ENCODE peak calls at places on chromosome 22, in ten cellular contexts. One of them, this sample, is unnamed.

GRCh38 chr22:48753752-48754517 is 1073.7 kb downstream of the BRD1 start:
- DNase-seq in stomach: peak
- DNase-seq in transverse colon: no peak
- DNase-seq in H1: no peak
- DNase-seq in spleen: no peak
- DNase-seq in GM12878: no peak
- DNase-seq in upper lobe of left lung: peak
- DNase-seq in K562: no peak
- DNase-seq in GM12891: no peak
- DNase-seq in HCT116: no peak
- DNase-seq in this sample: peak

GRCh38 chr22:45337536-45337935 is 27.8 kb downstream of the FAM118A start:
- DNase-seq in H1: no peak
- DNase-seq in spleen: no peak
- DNase-seq in stomach: no peak
- DNase-seq in GM12891: no peak
- DNase-seq in transverse colon: no peak
- DNase-seq in GM12878: no peak
- DNase-seq in K562: no peak
- DNase-seq in HCT116: no peak
- DNase-seq in upper lobe of left lung: no peak
- DNase-seq in this sample: no peak

GRCh38 chr22:41910599-41911291 is 4.1 kb downstream of the SHISA8 start:
- DNase-seq in GM12878: no peak
- DNase-seq in upper lobe of left lung: peak
- DNase-seq in transverse colon: no peak
- DNase-seq in stomach: peak
- DNase-seq in H1: no peak
- DNase-seq in GM12891: no peak
- DNase-seq in spleen: no peak
- DNase-seq in HCT116: no peak
- DNase-seq in K562: no peak
- DNase-seq in this sample: no peak

GRCh38 chr22:42134033-42135020 is 3.7 kb upstream of the CYP2D6 start:
- DNase-seq in transverse colon: no peak
- DNase-seq in K562: no peak
- DNase-seq in H1: no peak
- DNase-seq in upper lobe of left lung: no peak
- DNase-seq in stomach: no peak
- DNase-seq in spleen: no peak
- DNase-seq in GM12878: no peak
- DNase-seq in GM12891: no peak
- DNase-seq in HCT116: no peak
- DNase-seq in this sample: no peak

GRCh38 chr22:23376256-23376655 is 195.9 kb downstream of the BCR start:
- DNase-seq in GM12891: peak
- DNase-seq in H1: peak
- DNase-seq in K562: peak
- DNase-seq in transverse colon: peak
- DNase-seq in GM12878: peak
- DNase-seq in spleen: no peak
- DNase-seq in upper lobe of left lung: no peak
- DNase-seq in stomach: no peak
- DNase-seq in HCT116: peak
- DNase-seq in this sample: peak

GRCh38 chr22:44758354-44758969 is 6.1 kb downstream of the ARHGAP8 start:
- DNase-seq in H1: no peak
- DNase-seq in upper lobe of left lung: no peak
- DNase-seq in K562: no peak
- DNase-seq in transverse colon: no peak
- DNase-seq in spleen: peak
- DNase-seq in GM12878: no peak
- DNase-seq in GM12891: no peak
- DNase-seq in stomach: no peak
- DNase-seq in HCT116: no peak
- DNase-seq in this sample: no peak

GRCh38 chr22:46114518-46115387 is 35.6 kb upstream of the PPARA start:
- DNase-seq in spleen: no peak
- DNase-seq in HCT116: no peak
- DNase-seq in GM12891: no peak
- DNase-seq in GM12878: no peak
- DNase-seq in stomach: no peak
- DNase-seq in H1: no peak
- DNase-seq in upper lobe of left lung: peak
- DNase-seq in transverse colon: no peak
- DNase-seq in K562: no peak
- DNase-seq in this sample: no peak

GRCh38 chr22:30286813-30287625 is 2.3 kb downstream of the CASTOR1 start:
- DNase-seq in spleen: peak
- DNase-seq in H1: peak
- DNase-seq in K562: peak
- DNase-seq in GM12891: peak
- DNase-seq in GM12878: no peak
- DNase-seq in upper lobe of left lung: peak
- DNase-seq in stomach: peak
- DNase-seq in transverse colon: peak
- DNase-seq in HCT116: no peak
- DNase-seq in this sample: peak

GRCh38 chr22:36435516-36436415 is 45.7 kb downstream of the TXN2 start:
- DNase-seq in GM12891: no peak
- DNase-seq in GM12878: peak
- DNase-seq in spleen: peak
- DNase-seq in K562: no peak
- DNase-seq in transverse colon: peak
- DNase-seq in upper lobe of left lung: no peak
- DNase-seq in H1: peak
- DNase-seq in stomach: peak
- DNase-seq in HCT116: no peak
- DNase-seq in this sample: no peak

GRCh38 chr22:35637254-35637653 is 11.0 kb upstream of the APOL6 start:
- DNase-seq in K562: no peak
- DNase-seq in spleen: peak
- DNase-seq in HCT116: no peak
- DNase-seq in GM12891: no peak
- DNase-seq in upper lobe of left lung: no peak
- DNase-seq in GM12878: no peak
- DNase-seq in H1: no peak
- DNase-seq in stomach: no peak
- DNase-seq in transverse colon: no peak
- DNase-seq in this sample: no peak

DNA sequence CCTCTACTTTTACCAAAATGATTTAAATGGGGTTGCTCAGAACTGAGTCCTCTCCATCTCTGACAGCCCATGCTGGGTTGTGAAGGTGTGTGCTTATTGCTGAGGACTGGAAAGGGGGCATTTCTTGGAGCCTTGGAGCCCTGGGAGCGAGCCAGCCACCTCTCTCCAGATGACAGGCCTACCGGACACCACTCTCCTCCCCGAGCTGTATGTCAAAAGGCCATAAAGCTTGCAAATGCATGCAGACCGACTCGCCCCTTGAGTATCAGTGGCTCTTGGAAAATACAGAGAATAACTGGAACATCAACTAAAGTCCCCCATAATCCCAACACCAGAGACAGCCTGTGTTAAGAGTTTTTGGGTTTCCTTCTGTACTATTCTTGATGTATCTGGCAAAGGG is 67.9 kb upstream of the PITPNB start:
- DNase-seq in stomach: peak
- DNase-seq in H1: peak
- DNase-seq in transverse colon: no peak
- DNase-seq in GM12891: no peak
- DNase-seq in spleen: no peak
- DNase-seq in HCT116: no peak
- DNase-seq in upper lobe of left lung: no peak
- DNase-seq in GM12878: no peak
- DNase-seq in K562: no peak
- DNase-seq in this sample: no peak
- TF ChIP-seq POLR2AphosphoS5 in stomach: no peak
- TF ChIP-seq POLR2AphosphoS5 in H1: no peak
- TF ChIP-seq POLR2AphosphoS5 in transverse colon: no peak
- TF ChIP-seq POLR2AphosphoS5 in GM12891: no peak
- TF ChIP-seq POLR2AphosphoS5 in spleen: no peak
- TF ChIP-seq POLR2AphosphoS5 in HCT116: no peak
- TF ChIP-seq POLR2AphosphoS5 in upper lobe of left lung: no peak
- TF ChIP-seq POLR2AphosphoS5 in GM12878: no peak
- TF ChIP-seq POLR2AphosphoS5 in K562: no peak
- TF ChIP-seq POLR2AphosphoS5 in this sample: no peak

DNA sequence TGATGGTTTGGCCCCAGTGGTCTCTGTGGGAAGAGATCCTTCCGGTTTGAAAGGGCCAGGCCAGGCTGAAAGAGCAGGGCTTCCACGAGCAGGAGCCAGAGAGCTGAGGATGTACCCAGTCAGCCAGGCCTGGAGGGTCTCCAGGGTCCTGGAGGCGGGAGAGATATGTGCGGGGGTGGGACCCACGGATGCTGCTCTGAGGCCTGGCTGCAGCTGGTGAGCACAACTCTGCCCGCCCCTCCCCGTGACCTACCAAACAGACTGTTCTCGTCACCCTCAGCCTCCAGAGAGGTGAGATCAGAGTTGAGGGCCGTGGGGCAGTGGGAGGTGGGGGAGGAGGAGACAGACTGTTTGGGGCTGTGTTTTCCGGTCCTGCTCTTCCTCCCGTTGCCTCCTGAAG is 42.2 kb downstream of the TRIOBP start:
- DNase-seq in H1: no peak
- DNase-seq in HCT116: no peak
- DNase-seq in K562: no peak
- DNase-seq in GM12878: no peak
- DNase-seq in stomach: no peak
- DNase-seq in spleen: no peak
- DNase-seq in GM12891: no peak
- DNase-seq in upper lobe of left lung: peak
- DNase-seq in transverse colon: no peak
- DNase-seq in this sample: no peak
- TF ChIP-seq POLR2AphosphoS5 in H1: no peak
- TF ChIP-seq POLR2AphosphoS5 in HCT116: no peak
- TF ChIP-seq POLR2AphosphoS5 in K562: no peak
- TF ChIP-seq POLR2AphosphoS5 in GM12878: no peak
- TF ChIP-seq POLR2AphosphoS5 in stomach: peak
- TF ChIP-seq POLR2AphosphoS5 in spleen: peak
- TF ChIP-seq POLR2AphosphoS5 in GM12891: no peak
- TF ChIP-seq POLR2AphosphoS5 in upper lobe of left lung: peak
- TF ChIP-seq POLR2AphosphoS5 in transverse colon: peak
- TF ChIP-seq POLR2AphosphoS5 in this sample: no peak

GRCh38 chr22:38867496-38868285 is 4.3 kb downstream of the CBX6 start:
- DNase-seq in spleen: no peak
- DNase-seq in HCT116: no peak
- DNase-seq in GM12878: no peak
- DNase-seq in GM12891: no peak
- DNase-seq in stomach: no peak
- DNase-seq in upper lobe of left lung: no peak
- DNase-seq in H1: no peak
- DNase-seq in transverse colon: no peak
- DNase-seq in K562: no peak
- DNase-seq in this sample: peak
- TF ChIP-seq POLR2AphosphoS5 in spleen: peak
- TF ChIP-seq POLR2AphosphoS5 in HCT116: no peak
- TF ChIP-seq POLR2AphosphoS5 in GM12878: peak
- TF ChIP-seq POLR2AphosphoS5 in GM12891: no peak
- TF ChIP-seq POLR2AphosphoS5 in stomach: no peak
- TF ChIP-seq POLR2AphosphoS5 in upper lobe of left lung: no peak
- TF ChIP-seq POLR2AphosphoS5 in H1: no peak
- TF ChIP-seq POLR2AphosphoS5 in transverse colon: no peak
- TF ChIP-seq POLR2AphosphoS5 in K562: no peak
- TF ChIP-seq POLR2AphosphoS5 in this sample: no peak

DNA sequence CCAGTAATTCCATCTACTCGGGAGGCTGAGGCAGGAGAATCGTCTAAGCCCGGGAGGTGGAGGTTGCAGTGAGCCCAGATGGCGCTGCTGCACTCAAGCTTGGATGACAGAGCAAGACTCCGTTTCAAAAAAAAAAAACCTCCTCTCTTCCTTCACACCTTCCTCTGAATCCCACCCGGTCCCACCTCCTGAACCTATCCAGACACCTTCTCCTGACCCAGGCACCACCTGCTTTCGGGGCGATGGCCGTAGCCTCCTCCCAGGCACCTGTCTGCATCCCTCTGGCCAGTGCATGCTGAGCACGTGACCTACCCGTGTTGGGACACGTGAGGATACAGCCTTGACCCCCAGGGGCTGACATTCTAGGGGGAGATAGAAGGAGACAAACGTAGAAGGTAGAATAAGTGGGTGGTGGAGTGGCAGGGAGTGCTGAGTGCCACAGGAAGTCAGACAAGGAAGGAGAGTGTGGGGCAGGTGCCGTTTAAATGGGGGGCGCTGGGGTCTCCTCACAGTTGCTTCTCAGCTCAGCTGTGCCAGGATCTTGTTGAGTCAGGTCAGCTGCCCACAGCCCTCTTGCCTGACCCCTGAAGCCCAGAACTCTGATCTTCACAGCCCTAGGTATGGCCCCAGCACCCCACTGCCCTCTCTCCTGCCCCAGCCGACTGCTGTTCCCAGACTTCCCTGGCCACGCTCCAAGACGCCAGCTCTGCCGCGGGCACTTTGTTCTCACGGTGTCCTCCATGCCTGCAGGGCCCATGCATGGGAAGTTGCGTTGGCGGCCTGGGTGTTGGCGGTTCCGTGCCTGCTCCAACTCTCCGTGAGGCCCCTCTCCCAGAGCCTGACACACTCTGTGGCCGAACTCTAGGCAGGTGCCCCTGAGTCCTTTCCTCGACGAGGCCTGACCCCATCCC is 1.2 kb upstream of the MIOX start:
- DNase-seq in HCT116: no peak
- DNase-seq in GM12878: no peak
- DNase-seq in K562: no peak
- DNase-seq in stomach: peak
- DNase-seq in GM12891: no peak
- DNase-seq in upper lobe of left lung: peak
- DNase-seq in H1: no peak
- DNase-seq in spleen: no peak
- DNase-seq in transverse colon: no peak
- DNase-seq in this sample: no peak
- TF ChIP-seq POLR2AphosphoS5 in HCT116: peak
- TF ChIP-seq POLR2AphosphoS5 in GM12878: no peak
- TF ChIP-seq POLR2AphosphoS5 in K562: no peak
- TF ChIP-seq POLR2AphosphoS5 in stomach: no peak
- TF ChIP-seq POLR2AphosphoS5 in GM12891: no peak
- TF ChIP-seq POLR2AphosphoS5 in upper lobe of left lung: no peak
- TF ChIP-seq POLR2AphosphoS5 in H1: no peak
- TF ChIP-seq POLR2AphosphoS5 in spleen: no peak
- TF ChIP-seq POLR2AphosphoS5 in transverse colon: no peak
- TF ChIP-seq POLR2AphosphoS5 in this sample: no peak

GRCh38 chr22:24965822-24966626 is 13.5 kb downstream of the KIAA1671 start:
- DNase-seq in spleen: no peak
- DNase-seq in transverse colon: peak
- DNase-seq in K562: no peak
- DNase-seq in H1: no peak
- DNase-seq in GM12878: no peak
- DNase-seq in GM12891: no peak
- DNase-seq in stomach: peak
- DNase-seq in upper lobe of left lung: no peak
- DNase-seq in HCT116: no peak
- DNase-seq in this sample: no peak
- TF ChIP-seq POLR2AphosphoS5 in spleen: peak
- TF ChIP-seq POLR2AphosphoS5 in transverse colon: peak
- TF ChIP-seq POLR2AphosphoS5 in K562: no peak
- TF ChIP-seq POLR2AphosphoS5 in H1: no peak
- TF ChIP-seq POLR2AphosphoS5 in GM12878: no peak
- TF ChIP-seq POLR2AphosphoS5 in GM12891: no peak
- TF ChIP-seq POLR2AphosphoS5 in stomach: no peak
- TF ChIP-seq POLR2AphosphoS5 in upper lobe of left lung: peak
- TF ChIP-seq POLR2AphosphoS5 in HCT116: no peak
- TF ChIP-seq POLR2AphosphoS5 in this sample: no peak

This sample was measured in suprapubic skin.